ENCODE peak calls at places on chromosomes 1 and 21, in four cellular contexts. G is mesenchymal stem cell, S is IMR-90, H is H9. E is an unnamed sample.

GRCh38 chr1:44289530-44289929 is 65.5 kb downstream of the ERI3 start:
- DNase-seq in H (no peak), S (no peak), G (no peak), E (no peak)

GRCh38 chr1:69985901-69986439 is 219.4 kb downstream of the LRRC40 start:
- DNase-seq in S (peak; percentile 32), H (no peak), G (peak; percentile 8), E (no peak)

GRCh38 chr1:115810609-115811008 is 30.3 kb downstream of the NHLH2 start:
- DNase-seq in S (no peak), H (no peak), G (peak; percentile 8), E (no peak)

GRCh38 chr1:10663668-10664035 is 132.8 kb downstream of the CASZ1 start:
- DNase-seq in G (peak; percentile 64), S (peak; percentile 10), H (peak; percentile 74), E (no peak)

GRCh38 chr1:38800720-38801671 is 58.6 kb downstream of the RRAGC start:
- DNase-seq in G (no peak), H (no peak), S (no peak), E (no peak)

GRCh38 chr1:162070094-162070748 is 730 bp downstream of the NOS1AP start:
- DNase-seq in S (no peak), H (peak; percentile 60), G (no peak), E (no peak)

GRCh38 chr1:53091841-53092645 is 30.0 kb downstream of the PODN start:
- DNase-seq in G (no peak), H (no peak), S (no peak), E (no peak)

GRCh38 chr1:92816732-92817131 is 15.1 kb upstream of the RPL5 start:
- DNase-seq in S (no peak), H (no peak), G (no peak), E (no peak)

GRCh38 chr1:60463786-60464185 is 390.2 kb upstream of the C1orf87 start:
- DNase-seq in H (no peak), S (no peak), G (no peak), E (no peak)

GRCh38 chr1:218804014-218804785 is 369.5 kb upstream of the LYPLAL1 start:
- DNase-seq in S (peak; percentile 32), H (no peak), G (no peak), E (no peak)

GRCh38 chr1:24109166-24109483 is 2.8 kb downstream of the MYOM3 start:
- DNase-seq in S (no peak), G (no peak), H (no peak), E (no peak)

GRCh38 chr1:24111264-24111997 is 504 bp downstream of the MYOM3 start:
- DNase-seq in H (no peak), G (no peak), S (no peak), E (no peak)

GRCh38 chr1:24109686-24110475 is 2.1 kb downstream of the MYOM3 start:
- DNase-seq in H (no peak), S (no peak), G (no peak), E (no peak)

GRCh38 chr1:24111998-24112380 is at the start of gene MYOM3:
- DNase-seq in G (no peak), H (no peak), S (no peak), E (no peak)

DNA sequence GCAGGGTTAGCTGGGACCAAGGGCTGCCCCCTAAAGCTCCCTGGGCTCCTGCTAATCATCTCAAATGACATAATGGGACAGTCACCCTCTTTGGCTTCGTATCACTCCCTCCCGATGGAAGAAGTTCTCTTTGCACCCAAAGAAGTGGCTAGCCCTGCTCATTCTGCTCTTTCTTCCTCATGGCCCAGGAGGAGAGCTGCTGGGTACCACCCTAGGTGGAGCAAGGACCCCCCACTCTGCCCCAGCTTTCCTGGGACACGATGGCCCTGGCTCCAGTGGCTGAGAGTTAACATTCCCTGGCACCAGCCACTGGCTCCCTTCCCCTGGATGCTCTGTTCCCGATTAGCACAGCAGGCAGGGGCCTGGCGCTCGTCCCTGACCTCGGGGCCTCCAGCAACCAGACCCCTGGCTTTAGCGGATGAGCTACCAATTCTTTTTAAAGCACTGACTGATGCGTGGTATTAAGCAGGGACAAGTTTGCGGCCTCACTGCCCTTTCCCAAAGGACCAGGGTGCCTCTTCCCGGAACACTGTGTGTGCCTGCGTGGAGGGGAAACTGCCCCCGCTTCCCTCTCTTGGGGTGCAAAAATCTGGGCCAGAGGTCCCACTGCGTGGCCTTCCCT is 1.2 kb downstream of the MYOM3 start:
- DNase-seq in H (no peak), S (no peak), G (no peak), E (no peak)
- H3K14ac ChIP-seq in H (no peak overlapping the region), S (no peak overlapping the region), G (no peak overlapping the region), E (no peak overlapping the region)

DNA sequence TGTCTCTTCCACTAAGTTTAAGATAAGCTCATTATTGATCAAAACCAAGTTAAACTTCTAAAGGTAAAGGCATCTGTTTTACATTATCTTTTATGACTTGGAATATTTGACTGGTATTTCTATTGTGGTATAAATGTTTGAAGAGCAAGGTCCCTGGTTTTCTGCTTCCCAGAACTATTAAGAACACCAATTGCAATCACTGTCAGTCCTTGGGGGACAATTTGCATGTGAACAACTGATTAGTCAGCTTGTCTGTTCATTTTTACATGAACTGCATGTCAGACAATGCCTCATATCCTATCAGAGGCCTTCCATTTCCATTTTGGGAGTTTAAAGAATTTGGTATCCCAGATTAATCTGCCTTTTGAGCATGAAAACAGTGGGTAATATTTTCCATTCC is 654.9 kb upstream of the USP24 start:
- DNase-seq in S (no peak), G (no peak), H (no peak), E (no peak)
- H3K14ac ChIP-seq in S (no peak overlapping the region), G (no peak overlapping the region), H (no peak overlapping the region), E (no peak overlapping the region)

DNA sequence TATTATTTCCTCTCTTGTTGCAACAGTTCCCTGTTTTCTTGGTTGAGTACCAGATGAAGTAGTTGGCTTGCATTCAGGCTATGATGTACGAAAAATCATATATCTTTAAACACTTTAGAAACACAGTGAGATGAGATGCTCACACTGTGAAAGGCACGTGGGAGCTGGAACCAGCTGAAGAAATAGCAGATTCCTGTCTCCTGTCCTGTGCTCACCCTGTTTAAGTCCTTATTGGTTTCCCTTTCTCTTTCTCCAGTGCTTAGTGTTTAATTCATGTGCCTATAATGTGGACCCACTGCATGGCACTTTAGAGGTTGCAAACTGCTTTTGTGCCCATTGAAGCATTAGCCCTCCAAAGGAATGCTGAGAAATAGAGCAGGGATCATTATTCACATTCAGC is 2.8 kb downstream of the CAMK1G start:
- DNase-seq in G (peak; percentile 67), S (no peak), H (no peak), E (no peak)
- H3K14ac ChIP-seq in G (no peak overlapping the region), S (no peak overlapping the region), H (no peak overlapping the region), E (no peak overlapping the region)

DNA sequence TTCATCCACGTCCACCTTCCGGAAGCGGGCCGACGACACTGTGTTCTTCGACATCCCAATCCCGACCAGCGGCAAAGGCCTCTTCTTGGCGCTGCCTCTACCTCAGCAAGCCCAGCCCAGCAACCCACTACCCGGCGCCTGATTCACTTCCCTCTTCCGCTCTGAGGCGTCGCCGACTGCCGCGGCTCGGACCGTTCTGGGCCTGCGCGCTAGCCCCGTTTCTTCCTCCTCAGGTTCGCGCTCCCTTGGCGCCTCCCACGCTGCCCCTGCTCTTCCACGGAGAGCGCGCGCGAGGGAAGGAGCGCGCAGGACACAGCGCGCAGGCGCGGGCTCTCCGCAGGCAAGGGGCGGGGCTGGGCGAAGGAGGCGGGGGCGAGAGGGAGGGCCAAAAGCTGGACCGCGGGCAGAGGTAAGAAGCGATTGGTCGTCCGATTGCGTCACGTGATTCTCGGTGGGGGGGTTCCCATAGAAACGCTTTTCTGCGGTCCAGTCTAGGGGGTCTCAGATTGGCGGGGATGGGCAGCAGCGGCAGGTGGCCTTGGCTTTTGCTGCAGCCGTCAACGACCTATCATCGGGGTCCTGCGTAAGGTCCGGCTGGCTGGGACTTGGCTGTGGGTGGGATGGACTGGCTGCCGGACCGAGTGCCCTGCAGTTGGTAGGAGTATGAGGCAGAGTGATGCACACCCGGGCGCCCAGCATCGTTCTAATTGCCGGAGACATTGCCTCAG is at the start of gene ARPC5:
- DNase-seq in G (peak; percentile 98), H (peak; percentile 97), S (peak; percentile 98), E (peak; percentile 96)
- H3K14ac ChIP-seq in G (peak within 1 kb of the TSS; percentile 72), H (peak within 1 kb of the TSS; percentile 59), S (peak within 1 kb of the TSS; percentile 99), E (peak within 1 kb of the TSS; percentile 21)

DNA sequence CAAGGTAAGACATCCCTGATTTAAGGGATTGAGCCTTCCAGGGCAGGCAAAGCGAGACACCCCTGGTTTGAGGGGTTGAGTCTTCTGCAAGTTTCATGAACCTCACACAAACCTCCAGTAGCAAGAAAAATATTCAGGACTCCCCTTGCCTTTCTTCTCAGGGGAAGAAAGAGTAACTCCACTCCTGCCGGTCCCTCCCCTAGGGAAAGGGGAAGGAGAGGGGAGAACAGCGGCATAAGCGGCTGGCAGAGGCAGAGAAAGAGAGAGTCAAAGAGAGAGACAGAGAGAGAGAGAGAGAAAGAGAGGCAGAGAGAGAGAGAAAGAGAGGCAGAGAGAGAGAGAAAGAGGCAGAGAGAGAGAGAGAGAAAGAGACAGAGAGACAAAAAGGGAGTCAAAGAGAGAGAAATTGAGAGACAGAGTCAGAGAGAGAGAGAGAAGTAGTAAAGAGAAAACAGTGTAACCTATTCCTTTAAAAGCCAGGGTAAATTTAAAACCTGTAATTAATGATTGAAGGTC is 29.5 kb upstream of the CBR3 start:
- DNase-seq in G (no peak), S (no peak), H (no peak), E (no peak)
- H3K14ac ChIP-seq in G (no peak overlapping the region), S (no peak overlapping the region), H (peak overlapping the region; percentile 93), E (no peak overlapping the region)